ENCODE peak calls at places on chromosomes 2 and 18, in seven cellular contexts. One of them, this sample, is unnamed.
A peak's percentile ranks its signal among the peaks of the same experiment; 100 is the strongest.

GRCh38 chr2:178268435-178268834 is 74.1 kb downstream of the OSBPL6 start:
- DNase-seq in body of pancreas: no peak
- DNase-seq in GM23338: no peak
- DNase-seq in transverse colon: no peak
- DNase-seq in kidney: no peak
- DNase-seq in AG04449: no peak
- DNase-seq in AG04450: no peak
- DNase-seq in this sample: no peak

GRCh38 chr2:209146682-209147320 is 277.0 kb upstream of the MAP2 start:
- DNase-seq in AG04450: no peak
- DNase-seq in AG04449: no peak
- DNase-seq in transverse colon: no peak
- DNase-seq in kidney: no peak
- DNase-seq in GM23338: no peak
- DNase-seq in body of pancreas: no peak
- DNase-seq in this sample: no peak

GRCh38 chr18:69795785-69796184 is 151.9 kb downstream of the CD226 start:
- DNase-seq in AG04450: peak; percentile 7
- DNase-seq in body of pancreas: no peak
- DNase-seq in transverse colon: no peak
- DNase-seq in kidney: no peak
- DNase-seq in GM23338: peak; percentile 4
- DNase-seq in AG04449: no peak
- DNase-seq in this sample: no peak

GRCh38 chr2:200185575-200186103 is 120.9 kb upstream of the SPATS2L start:
- DNase-seq in AG04449: no peak
- DNase-seq in GM23338: no peak
- DNase-seq in transverse colon: no peak
- DNase-seq in AG04450: no peak
- DNase-seq in kidney: no peak
- DNase-seq in body of pancreas: no peak
- DNase-seq in this sample: no peak

GRCh38 chr2:170176212-170176611 is 1.7 kb upstream of the MYO3B start:
- DNase-seq in transverse colon: no peak
- DNase-seq in AG04450: no peak
- DNase-seq in body of pancreas: no peak
- DNase-seq in AG04449: no peak
- DNase-seq in kidney: no peak
- DNase-seq in GM23338: no peak
- DNase-seq in this sample: no peak

GRCh38 chr18:48868468-48869466 is 82.0 kb downstream of the SMAD7 start:
- DNase-seq in AG04449: no peak
- DNase-seq in body of pancreas: no peak
- DNase-seq in GM23338: no peak
- DNase-seq in kidney: peak; percentile 65
- DNase-seq in transverse colon: peak; percentile 19
- DNase-seq in AG04450: no peak
- DNase-seq in this sample: no peak

GRCh38 chr2:133566967-133567645 is 1.2 kb downstream of the NCKAP5 start:
- DNase-seq in AG04449: no peak
- DNase-seq in kidney: peak; percentile 79
- DNase-seq in transverse colon: peak; percentile 26
- DNase-seq in body of pancreas: peak; percentile 9
- DNase-seq in GM23338: peak; percentile 6
- DNase-seq in AG04450: peak; percentile 68
- DNase-seq in this sample: no peak

GRCh38 chr2:187982668-187983067 is 309.0 kb upstream of the GULP1 start:
- DNase-seq in body of pancreas: peak; percentile 69
- DNase-seq in AG04450: peak; percentile 73
- DNase-seq in kidney: no peak
- DNase-seq in GM23338: no peak
- DNase-seq in AG04449: peak; percentile 78
- DNase-seq in transverse colon: no peak
- DNase-seq in this sample: peak; percentile 84

GRCh38 chr2:202122975-202123765 is 50.1 kb downstream of the KIAA2012 start:
- DNase-seq in body of pancreas: no peak
- DNase-seq in AG04449: no peak
- DNase-seq in transverse colon: no peak
- DNase-seq in AG04450: no peak
- DNase-seq in kidney: no peak
- DNase-seq in GM23338: peak; percentile 43
- DNase-seq in this sample: no peak

GRCh38 chr2:53252115-53252514 is 515.5 kb upstream of the CHAC2 start:
- DNase-seq in GM23338: peak; percentile 24
- DNase-seq in transverse colon: no peak
- DNase-seq in kidney: no peak
- DNase-seq in body of pancreas: no peak
- DNase-seq in AG04449: no peak
- DNase-seq in AG04450: no peak
- DNase-seq in this sample: no peak

GRCh38 chr2:182824759-182825143 is 41.7 kb downstream of the FRZB start:
- DNase-seq in AG04450: no peak
- DNase-seq in body of pancreas: no peak
- DNase-seq in GM23338: peak; percentile 10
- DNase-seq in transverse colon: no peak
- DNase-seq in AG04449: no peak
- DNase-seq in kidney: no peak
- DNase-seq in this sample: no peak

GRCh38 chr2:212226114-212226513 is 312.5 kb downstream of the ERBB4 start:
- DNase-seq in transverse colon: no peak
- DNase-seq in body of pancreas: no peak
- DNase-seq in GM23338: no peak
- DNase-seq in AG04449: no peak
- DNase-seq in kidney: no peak
- DNase-seq in AG04450: no peak
- DNase-seq in this sample: no peak

GRCh38 chr2:240277073-240277806 is 136.8 kb upstream of the OTOS start:
- DNase-seq in AG04450: peak; percentile 10
- DNase-seq in body of pancreas: peak; percentile 71
- DNase-seq in AG04449: peak; percentile 1
- DNase-seq in kidney: peak; percentile 78
- DNase-seq in GM23338: no peak
- DNase-seq in transverse colon: no peak
- DNase-seq in this sample: peak; percentile 48

GRCh38 chr2:162773352-162773751 is 65.2 kb downstream of the KCNH7 start:
- DNase-seq in body of pancreas: no peak
- DNase-seq in transverse colon: no peak
- DNase-seq in AG04450: no peak
- DNase-seq in AG04449: no peak
- DNase-seq in kidney: no peak
- DNase-seq in GM23338: no peak
- DNase-seq in this sample: no peak

GRCh38 chr18:24268784-24269550 is 128.7 kb downstream of the OSBPL1A start:
- DNase-seq in AG04450: no peak
- DNase-seq in GM23338: peak; percentile 53
- DNase-seq in transverse colon: peak; percentile 16
- DNase-seq in AG04449: no peak
- DNase-seq in body of pancreas: no peak
- DNase-seq in kidney: no peak
- DNase-seq in this sample: no peak

GRCh38 chr18:24271381-24272331 is 126.0 kb downstream of the OSBPL1A start:
- DNase-seq in transverse colon: peak; percentile 73
- DNase-seq in kidney: peak; percentile 92
- DNase-seq in AG04450: no peak
- DNase-seq in body of pancreas: peak; percentile 85
- DNase-seq in AG04449: no peak
- DNase-seq in GM23338: peak; percentile 94
- DNase-seq in this sample: peak; percentile 23

GRCh38 chr18:24267878-24268277 is 129.0 kb downstream of the CABYR start:
- DNase-seq in transverse colon: no peak
- DNase-seq in AG04449: no peak
- DNase-seq in kidney: no peak
- DNase-seq in GM23338: no peak
- DNase-seq in body of pancreas: no peak
- DNase-seq in AG04450: no peak
- DNase-seq in this sample: no peak

GRCh38 chr18:24270937-24271380 is 126.7 kb downstream of the OSBPL1A start:
- DNase-seq in body of pancreas: no peak
- DNase-seq in kidney: no peak
- DNase-seq in GM23338: peak; percentile 58
- DNase-seq in AG04450: no peak
- DNase-seq in transverse colon: no peak
- DNase-seq in AG04449: no peak
- DNase-seq in this sample: no peak

GRCh38 chr18:24270358-24270936 is 127.2 kb downstream of the OSBPL1A start:
- DNase-seq in body of pancreas: no peak
- DNase-seq in GM23338: no peak
- DNase-seq in AG04450: no peak
- DNase-seq in transverse colon: no peak
- DNase-seq in AG04449: no peak
- DNase-seq in kidney: no peak
- DNase-seq in this sample: no peak
- H3K4me3 ChIP-seq in body of pancreas: peak overlapping the region; percentile 58
- H3K4me3 ChIP-seq in GM23338: peak overlapping the region; percentile 75
- H3K4me3 ChIP-seq in AG04450: peak overlapping the region; percentile 82
- H3K4me3 ChIP-seq in transverse colon: peak overlapping the region; percentile 50
- H3K4me3 ChIP-seq in AG04449: peak overlapping the region; percentile 81
- H3K4me3 ChIP-seq in kidney: peak overlapping the region; percentile 88
- H3K4me3 ChIP-seq in this sample: peak overlapping the region; percentile 63

GRCh38 chr2:75310915-75311314 is 111.6 kb upstream of the TACR1 start:
- DNase-seq in transverse colon: no peak
- DNase-seq in AG04450: no peak
- DNase-seq in AG04449: no peak
- DNase-seq in GM23338: no peak
- DNase-seq in body of pancreas: no peak
- DNase-seq in kidney: no peak
- DNase-seq in this sample: no peak
- H3K4me3 ChIP-seq in transverse colon: no peak overlapping the region
- H3K4me3 ChIP-seq in AG04450: no peak overlapping the region
- H3K4me3 ChIP-seq in AG04449: no peak overlapping the region
- H3K4me3 ChIP-seq in GM23338: no peak overlapping the region
- H3K4me3 ChIP-seq in body of pancreas: no peak overlapping the region
- H3K4me3 ChIP-seq in kidney: no peak overlapping the region
- H3K4me3 ChIP-seq in this sample: no peak overlapping the region

DNA sequence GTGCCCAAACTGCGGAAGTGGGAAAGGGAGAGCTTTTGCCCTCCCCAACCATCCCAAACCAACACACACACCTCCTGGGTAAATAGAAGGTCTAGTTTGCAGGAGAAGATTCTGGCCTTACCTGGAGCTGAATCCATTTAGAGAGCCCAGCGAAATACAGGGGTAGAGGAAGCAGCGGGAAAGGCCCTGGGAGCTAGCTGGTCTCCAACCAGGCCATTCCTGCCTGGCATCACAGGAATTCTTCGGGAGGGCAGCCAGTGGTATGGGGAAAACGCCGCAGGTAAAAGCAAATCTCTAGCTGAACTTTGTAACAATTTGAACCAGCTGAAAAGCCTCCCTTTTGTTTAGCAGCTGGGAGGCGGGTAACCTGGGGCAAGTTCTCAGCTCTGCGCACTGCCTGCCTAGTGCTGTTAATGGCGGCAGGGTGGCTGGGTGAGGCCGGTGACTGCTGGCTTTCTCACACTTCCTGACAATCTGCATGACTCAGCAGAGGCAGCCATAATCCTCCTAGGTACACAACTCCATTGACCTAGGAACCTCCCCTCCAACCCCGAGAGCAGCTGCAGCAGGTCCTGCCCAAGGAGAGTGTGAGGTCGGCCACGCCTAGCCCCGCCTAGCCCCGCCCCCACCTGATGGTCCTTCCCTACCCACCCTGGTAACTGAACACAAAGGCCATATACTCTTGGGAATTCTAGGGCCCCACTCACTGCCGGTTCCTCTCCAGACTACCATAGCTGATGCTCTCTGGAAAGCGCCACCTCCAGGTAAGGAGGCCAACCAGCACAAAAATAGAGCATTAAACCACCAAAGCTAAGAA is 483.8 kb upstream of the REG3G start:
- DNase-seq in body of pancreas: no peak
- DNase-seq in GM23338: no peak
- DNase-seq in kidney: peak; percentile 41
- DNase-seq in AG04450: no peak
- DNase-seq in AG04449: no peak
- DNase-seq in transverse colon: no peak
- DNase-seq in this sample: no peak
- H3K4me3 ChIP-seq in body of pancreas: no peak overlapping the region
- H3K4me3 ChIP-seq in GM23338: no peak overlapping the region
- H3K4me3 ChIP-seq in kidney: no peak overlapping the region
- H3K4me3 ChIP-seq in AG04450: no peak overlapping the region
- H3K4me3 ChIP-seq in AG04449: no peak overlapping the region
- H3K4me3 ChIP-seq in transverse colon: no peak overlapping the region
- H3K4me3 ChIP-seq in this sample: no peak overlapping the region

GRCh38 chr2:165202230-165202629 is 1.6 kb downstream of the SCN3A start:
- DNase-seq in kidney: no peak
- DNase-seq in AG04449: no peak
- DNase-seq in transverse colon: no peak
- DNase-seq in AG04450: no peak
- DNase-seq in body of pancreas: no peak
- DNase-seq in GM23338: no peak
- DNase-seq in this sample: no peak

GRCh38 chr2:165205865-165206264 is 2.0 kb upstream of the SCN3A start:
- DNase-seq in kidney: no peak
- DNase-seq in GM23338: no peak
- DNase-seq in AG04449: no peak
- DNase-seq in AG04450: no peak
- DNase-seq in body of pancreas: no peak
- DNase-seq in transverse colon: no peak
- DNase-seq in this sample: no peak

GRCh38 chr2:165208094-165208493 is 4.2 kb upstream of the SCN3A start:
- DNase-seq in transverse colon: no peak
- DNase-seq in kidney: no peak
- DNase-seq in body of pancreas: no peak
- DNase-seq in AG04450: no peak
- DNase-seq in GM23338: no peak
- DNase-seq in AG04449: no peak
- DNase-seq in this sample: no peak

GRCh38 chr2:165198181-165198580 is 5.7 kb downstream of the SCN3A start:
- DNase-seq in transverse colon: no peak
- DNase-seq in body of pancreas: no peak
- DNase-seq in AG04449: no peak
- DNase-seq in AG04450: no peak
- DNase-seq in kidney: no peak
- DNase-seq in GM23338: no peak
- DNase-seq in this sample: no peak

DNA sequence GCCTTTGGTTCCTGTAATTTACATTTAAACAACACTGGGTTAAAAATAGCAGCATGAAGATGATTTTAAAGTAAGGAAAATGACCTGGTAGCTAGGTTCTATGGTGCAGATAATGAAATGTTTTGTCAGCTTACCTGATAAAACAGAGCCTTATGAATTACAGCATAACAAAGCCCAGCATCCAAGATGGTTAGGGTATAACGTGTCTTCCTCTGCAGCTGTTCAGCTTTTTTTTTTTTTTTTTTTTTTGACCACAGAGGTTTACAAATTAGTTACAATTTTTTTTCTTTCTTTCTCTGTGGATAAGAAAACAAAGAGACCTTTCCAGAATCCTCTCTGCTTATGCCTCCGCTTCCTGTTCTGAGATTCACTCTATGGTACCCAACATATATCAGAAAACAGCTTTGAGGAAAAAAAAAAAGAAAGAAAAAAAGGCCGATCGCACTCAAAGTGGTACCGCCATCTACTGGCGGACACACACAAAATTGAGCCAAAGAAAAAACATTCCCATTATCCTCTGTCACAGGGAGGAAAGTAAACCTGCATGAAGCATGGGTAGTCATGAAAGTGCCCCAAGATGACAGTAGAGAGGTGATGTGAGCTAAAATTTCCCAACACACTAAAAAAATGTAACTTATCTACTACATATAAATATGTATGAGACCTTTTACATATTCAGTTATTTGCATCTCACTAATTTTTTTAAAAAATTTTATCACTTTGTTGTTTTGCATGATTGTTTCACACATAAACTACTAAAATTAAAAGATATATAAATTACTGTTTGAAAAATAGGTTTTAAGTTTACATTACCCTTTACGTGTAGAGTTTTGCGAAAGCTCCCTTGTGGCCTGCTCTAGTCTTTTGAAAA is at the start of gene SCN3A:
- DNase-seq in kidney: no peak
- DNase-seq in GM23338: peak; percentile 85
- DNase-seq in body of pancreas: peak; percentile 53
- DNase-seq in AG04450: peak; percentile 7
- DNase-seq in AG04449: no peak
- DNase-seq in transverse colon: peak; percentile 16
- DNase-seq in this sample: peak; percentile 28
- H3K4me3 ChIP-seq in kidney: no peak within 1 kb of the TSS
- H3K4me3 ChIP-seq in GM23338: no peak within 1 kb of the TSS
- H3K4me3 ChIP-seq in body of pancreas: no peak within 1 kb of the TSS
- H3K4me3 ChIP-seq in AG04450: no peak within 1 kb of the TSS
- H3K4me3 ChIP-seq in AG04449: no peak within 1 kb of the TSS
- H3K4me3 ChIP-seq in transverse colon: no peak within 1 kb of the TSS
- H3K4me3 ChIP-seq in this sample: no peak within 1 kb of the TSS

This sample was measured in AG09309.